ENCODE peak calls at places on chromosomes 16 and 17, in four cellular contexts. H is HEK293T, A is mammary epithelial cell, T is left cardiac atrium. Q is an unnamed sample.
A peak's percentile ranks its signal among the peaks of the same experiment; 100 is the strongest.

GRCh38 chr17:6442775-6443174 is 1.5 kb upstream of the PIMREG start:
- DNase-seq in T (no peak), A (no peak), H (no peak), Q (no peak)

GRCh38 chr16:30186782-30187555 is 3.6 kb downstream of the CORO1A start:
- DNase-seq in A (peak; percentile 26), H (peak; percentile 87), T (peak; percentile 81), Q (peak; percentile 73)

GRCh38 chr17:59219370-59219769 is 941 bp upstream of the GDPD1 start:
- DNase-seq in T (no peak), A (no peak), H (no peak), Q (no peak)

GRCh38 chr16:82368041-82368440 is 198.0 kb upstream of the MPHOSPH6 start:
- DNase-seq in A (peak; percentile 12), H (peak; percentile 46), T (peak; percentile 64), Q (peak; percentile 53)

GRCh38 chr16:892536-893255 is 78.1 kb downstream of the LMF1 start:
- DNase-seq in A (no peak), H (no peak), T (no peak), Q (no peak)

GRCh38 chr16:68923116-68923515 is 79.8 kb downstream of the TANGO6 start:
- DNase-seq in T (no peak), H (no peak), A (no peak), Q (no peak)

GRCh38 chr17:81239714-81240555 is 817 bp downstream of the NDUFAF8 start:
- DNase-seq in H (no peak), A (peak; percentile 64), T (no peak), Q (no peak)

GRCh38 chr17:74429604-74430384 is 2.1 kb upstream of the GPRC5C start:
- DNase-seq in H (no peak), T (no peak), A (peak; percentile 25), Q (no peak)

GRCh38 chr16:72988568-72988967 is 59.4 kb downstream of the ZFHX3 start:
- DNase-seq in A (no peak), T (no peak), H (no peak), Q (no peak)

GRCh38 chr16:1346422-1347285 is 5.0 kb downstream of the TSR3 start:
- DNase-seq in H (no peak), T (no peak), A (no peak), Q (no peak)

GRCh38 chr17:75109047-75109406 is 742 bp upstream of the ARMC7 start:
- DNase-seq in T (no peak), H (no peak), A (no peak), Q (no peak)

GRCh38 chr17:48597775-48598631 is 4.4 kb upstream of the HOXB5 start:
- DNase-seq in A (peak; percentile 47), H (peak; percentile 70), T (peak; percentile 42), Q (no peak)

GRCh38 chr16:1502092-1503004 is 9.2 kb downstream of the TELO2 start:
- DNase-seq in H (no peak), T (no peak), A (no peak), Q (no peak)

GRCh38 chr17:9446528-9446927 is 129.1 kb downstream of the STX8 start:
- DNase-seq in H (no peak), T (no peak), A (no peak), Q (no peak)

Q was measured in HuH-7.